ENCODE peak calls at places on chromosomes 13 and 19, in seven cellular contexts. V is ascending aorta, H is fibroblast of lung, M is HCEC 1CT, Z is neuronal stem cell, X is Ammon's horn, Y is KBM-7. G is an unnamed sample.

GRCh38 chr13:111900390-111901180 is 166.4 kb upstream of the SOX1 start:
- DNase-seq in Z (no peak), X (peak; percentile 23), H (no peak), M (no peak), Y (no peak), V (no peak), G (no peak)

GRCh38 chr19:47848871-47849473 is 10.1 kb upstream of the TPRX2 start:
- DNase-seq in M (peak; percentile 18), X (no peak), V (no peak), Y (peak; percentile 65), H (no peak), Z (peak; percentile 80), G (no peak)

GRCh38 chr19:6577410-6578125 is 13.4 kb downstream of the CD70 start:
- DNase-seq in V (no peak), M (no peak), H (no peak), Y (peak; percentile 95), X (peak; percentile 39), Z (no peak), G (no peak)

GRCh38 chr19:29845576-29846176 is 33.9 kb downstream of the CCNE1 start:
- DNase-seq in H (peak; percentile 39), Y (peak; percentile 57), Z (no peak), M (peak; percentile 27), X (peak; percentile 55), V (no peak), G (peak; percentile 24)

GRCh38 chr13:27665333-27665732 is 43.6 kb downstream of the POLR1D start:
- DNase-seq in X (no peak), V (no peak), H (no peak), Y (no peak), Z (no peak), M (no peak), G (peak; percentile 18)

GRCh38 chr13:112711528-112712265 is 21.9 kb downstream of the ATP11A start:
- DNase-seq in H (peak; percentile 98), Z (peak; percentile 91), Y (peak; percentile 68), V (peak; percentile 67), M (peak; percentile 88), X (peak; percentile 74), G (peak; percentile 98)

GRCh38 chr13:31943591-31943990 is 88.0 kb upstream of the FRY start:
- DNase-seq in Z (no peak), M (no peak), H (no peak), Y (no peak), X (no peak), V (no peak), G (peak; percentile 28)

GRCh38 chr19:16018801-16019551 is 57.3 kb upstream of the TPM4 start:
- DNase-seq in H (no peak), Z (no peak), Y (no peak), X (no peak), V (no peak), M (no peak), G (no peak)

GRCh38 chr19:17706750-17707181 is 12.5 kb upstream of the MAP1S start:
- DNase-seq in H (peak; percentile 45), M (peak; percentile 57), Z (no peak), X (peak; percentile 73), V (no peak), Y (no peak), G (peak; percentile 64)

GRCh38 chr13:21583496-21583895 is 20.5 kb downstream of the MICU2 start:
- DNase-seq in H (peak; percentile 58), Z (no peak), V (no peak), Y (no peak), X (no peak), M (peak; percentile 18), G (peak; percentile 14)

GRCh38 chr13:19266979-19267378 is 85.4 kb upstream of the TUBA3C start:
- DNase-seq in V (no peak), X (no peak), Z (no peak), Y (peak; percentile 72), M (no peak), H (no peak), G (no peak)

GRCh38 chr19:41928221-41928683 is at the start of gene ERFL:
- DNase-seq in Y (peak; percentile 65), V (no peak), Z (no peak), X (no peak), H (no peak), M (no peak), G (peak; percentile 30)

GRCh38 chr19:20860339-20860738 is 62.7 kb upstream of the ZNF85 start:
- DNase-seq in M (no peak), V (no peak), Y (no peak), H (no peak), Z (no peak), X (no peak), G (no peak)

GRCh38 chr13:85910962-85911361 is 111.7 kb upstream of the SLITRK6 start:
- DNase-seq in H (no peak), Y (no peak), M (no peak), Z (no peak), X (no peak), V (no peak), G (no peak)

GRCh38 chr19:5147971-5148793 is 179.3 kb downstream of the KDM4B start:
- DNase-seq in Z (no peak), H (peak; percentile 12), Y (no peak), V (no peak), X (peak; percentile 63), M (no peak), G (peak; percentile 68)

GRCh38 chr13:44969858-44970484 is 19.3 kb downstream of the NUFIP1 start:
- DNase-seq in Z (peak; percentile 57), M (peak; percentile 68), V (no peak), H (peak; percentile 66), X (peak; percentile 77), Y (peak; percentile 58), G (peak; percentile 64)

GRCh38 chr13:79108914-79109643 is 297.0 kb downstream of the RBM26 start:
- DNase-seq in Y (no peak), H (no peak), Z (no peak), X (peak; percentile 17), M (no peak), V (no peak), G (no peak)

GRCh38 chr13:113758651-113759524 is at the start of gene TMEM255B:
- DNase-seq in H (peak; percentile 66), Y (peak; percentile 82), M (peak; percentile 76), X (peak; percentile 80), V (peak; percentile 33), Z (peak; percentile 71), G (peak; percentile 96)

GRCh38 chr19:7976461-7976860 is 29.0 kb downstream of the ELAVL1 start:
- DNase-seq in Y (no peak), H (no peak), V (no peak), X (no peak), Z (no peak), M (no peak), G (no peak)

GRCh38 chr19:16917401-16917800 is 28.6 kb downstream of the F2RL3 start:
- DNase-seq in V (no peak), H (no peak), Y (no peak), M (no peak), X (no peak), Z (no peak), G (no peak)

GRCh38 chr13:98348476-98348875 is 171.4 kb upstream of the RNF113B start:
- DNase-seq in Z (no peak), V (no peak), M (no peak), X (no peak), H (no peak), Y (no peak), G (no peak)

GRCh38 chr19:44452367-44452766 is 4.1 kb upstream of the ZNF229 start:
- DNase-seq in Y (no peak), V (no peak), H (no peak), X (no peak), M (no peak), Z (no peak), G (no peak)

G was measured in AG08395.